ENCODE peak calls at places on chromosomes 1 and 21, in nine cellular contexts. One of them, this sample, is unnamed.
A peak's percentile ranks its signal among the peaks of the same experiment; 100 is the strongest.

GRCh38 chr1:13583592-13583963 is at the start of gene PDPN:
- DNase-seq in uterus: peak; percentile 79
- DNase-seq in stimulated activated CD4-positive, alpha-beta T cell treated with anti-CD3 and anti-CD28 coated beads, Interleukin-1b, Interleukin-23, amount 100 ng/mL, for 1 hour: no peak
- DNase-seq in spleen: no peak
- DNase-seq in EH: no peak
- DNase-seq in C1 segment of cervical spinal cord: peak; percentile 44
- DNase-seq in progenitor cell of endocrine pancreas: peak; percentile 37
- DNase-seq in mucosa of descending colon: peak; percentile 61
- DNase-seq in upper lobe of right lung: peak; percentile 70
- DNase-seq in this sample: peak; percentile 37

GRCh38 chr1:203090667-203091320 is 5.0 kb upstream of the MYOG start:
- DNase-seq in upper lobe of right lung: no peak
- DNase-seq in C1 segment of cervical spinal cord: no peak
- DNase-seq in spleen: no peak
- DNase-seq in mucosa of descending colon: no peak
- DNase-seq in EH: no peak
- DNase-seq in uterus: no peak
- DNase-seq in progenitor cell of endocrine pancreas: no peak
- DNase-seq in stimulated activated CD4-positive, alpha-beta T cell treated with anti-CD3 and anti-CD28 coated beads, Interleukin-1b, Interleukin-23, amount 100 ng/mL, for 1 hour: no peak
- DNase-seq in this sample: no peak

GRCh38 chr1:28965271-28965870 is 51.0 kb downstream of the EPB41 start:
- DNase-seq in progenitor cell of endocrine pancreas: no peak
- DNase-seq in EH: peak; percentile 4
- DNase-seq in stimulated activated CD4-positive, alpha-beta T cell treated with anti-CD3 and anti-CD28 coated beads, Interleukin-1b, Interleukin-23, amount 100 ng/mL, for 1 hour: no peak
- DNase-seq in C1 segment of cervical spinal cord: no peak
- DNase-seq in uterus: no peak
- DNase-seq in mucosa of descending colon: no peak
- DNase-seq in upper lobe of right lung: no peak
- DNase-seq in spleen: no peak
- DNase-seq in this sample: no peak

GRCh38 chr1:32501865-32502264 is 37.0 kb downstream of the ZBTB8B start:
- DNase-seq in stimulated activated CD4-positive, alpha-beta T cell treated with anti-CD3 and anti-CD28 coated beads, Interleukin-1b, Interleukin-23, amount 100 ng/mL, for 1 hour: no peak
- DNase-seq in uterus: peak; percentile 39
- DNase-seq in progenitor cell of endocrine pancreas: no peak
- DNase-seq in EH: no peak
- DNase-seq in mucosa of descending colon: no peak
- DNase-seq in upper lobe of right lung: no peak
- DNase-seq in C1 segment of cervical spinal cord: no peak
- DNase-seq in spleen: no peak
- DNase-seq in this sample: peak; percentile 46

GRCh38 chr1:204384636-204385354 is 25.1 kb upstream of the PLEKHA6 start:
- DNase-seq in uterus: peak; percentile 30
- DNase-seq in EH: peak; percentile 74
- DNase-seq in spleen: no peak
- DNase-seq in progenitor cell of endocrine pancreas: no peak
- DNase-seq in mucosa of descending colon: no peak
- DNase-seq in C1 segment of cervical spinal cord: peak; percentile 32
- DNase-seq in upper lobe of right lung: no peak
- DNase-seq in stimulated activated CD4-positive, alpha-beta T cell treated with anti-CD3 and anti-CD28 coated beads, Interleukin-1b, Interleukin-23, amount 100 ng/mL, for 1 hour: no peak
- DNase-seq in this sample: peak; percentile 58

GRCh38 chr1:229109320-229109761 is 161.6 kb upstream of the RAB4A start:
- DNase-seq in C1 segment of cervical spinal cord: peak; percentile 33
- DNase-seq in upper lobe of right lung: no peak
- DNase-seq in stimulated activated CD4-positive, alpha-beta T cell treated with anti-CD3 and anti-CD28 coated beads, Interleukin-1b, Interleukin-23, amount 100 ng/mL, for 1 hour: no peak
- DNase-seq in progenitor cell of endocrine pancreas: no peak
- DNase-seq in mucosa of descending colon: no peak
- DNase-seq in uterus: no peak
- DNase-seq in spleen: no peak
- DNase-seq in EH: no peak
- DNase-seq in this sample: no peak

GRCh38 chr1:175885247-175885646 is 141.9 kb upstream of the TNR start:
- DNase-seq in progenitor cell of endocrine pancreas: no peak
- DNase-seq in stimulated activated CD4-positive, alpha-beta T cell treated with anti-CD3 and anti-CD28 coated beads, Interleukin-1b, Interleukin-23, amount 100 ng/mL, for 1 hour: no peak
- DNase-seq in C1 segment of cervical spinal cord: no peak
- DNase-seq in mucosa of descending colon: no peak
- DNase-seq in spleen: no peak
- DNase-seq in EH: peak; percentile 69
- DNase-seq in upper lobe of right lung: no peak
- DNase-seq in uterus: no peak
- DNase-seq in this sample: no peak

GRCh38 chr1:47997289-47998200 is at the start of gene TRABD2B:
- DNase-seq in uterus: peak; percentile 81
- DNase-seq in EH: peak; percentile 63
- DNase-seq in progenitor cell of endocrine pancreas: peak; percentile 92
- DNase-seq in C1 segment of cervical spinal cord: peak; percentile 56
- DNase-seq in upper lobe of right lung: peak; percentile 89
- DNase-seq in stimulated activated CD4-positive, alpha-beta T cell treated with anti-CD3 and anti-CD28 coated beads, Interleukin-1b, Interleukin-23, amount 100 ng/mL, for 1 hour: peak; percentile 48
- DNase-seq in mucosa of descending colon: peak; percentile 70
- DNase-seq in spleen: peak; percentile 94
- DNase-seq in this sample: peak; percentile 77

GRCh38 chr21:36127250-36127904 is 7.5 kb upstream of the CBR3 start:
- DNase-seq in C1 segment of cervical spinal cord: no peak
- DNase-seq in progenitor cell of endocrine pancreas: no peak
- DNase-seq in EH: no peak
- DNase-seq in uterus: no peak
- DNase-seq in spleen: no peak
- DNase-seq in stimulated activated CD4-positive, alpha-beta T cell treated with anti-CD3 and anti-CD28 coated beads, Interleukin-1b, Interleukin-23, amount 100 ng/mL, for 1 hour: no peak
- DNase-seq in mucosa of descending colon: no peak
- DNase-seq in upper lobe of right lung: peak; percentile 44
- DNase-seq in this sample: no peak

GRCh38 chr1:54922921-54923421 is 36.0 kb upstream of the DHCR24 start:
- DNase-seq in stimulated activated CD4-positive, alpha-beta T cell treated with anti-CD3 and anti-CD28 coated beads, Interleukin-1b, Interleukin-23, amount 100 ng/mL, for 1 hour: no peak
- DNase-seq in upper lobe of right lung: no peak
- DNase-seq in progenitor cell of endocrine pancreas: no peak
- DNase-seq in uterus: no peak
- DNase-seq in C1 segment of cervical spinal cord: no peak
- DNase-seq in spleen: no peak
- DNase-seq in EH: peak; percentile 23
- DNase-seq in mucosa of descending colon: no peak
- DNase-seq in this sample: peak; percentile 56

GRCh38 chr1:178465011-178465410 is 31.8 kb downstream of the CLEC20A start:
- DNase-seq in EH: peak; percentile 80
- DNase-seq in mucosa of descending colon: no peak
- DNase-seq in stimulated activated CD4-positive, alpha-beta T cell treated with anti-CD3 and anti-CD28 coated beads, Interleukin-1b, Interleukin-23, amount 100 ng/mL, for 1 hour: no peak
- DNase-seq in upper lobe of right lung: no peak
- DNase-seq in spleen: no peak
- DNase-seq in C1 segment of cervical spinal cord: no peak
- DNase-seq in uterus: no peak
- DNase-seq in progenitor cell of endocrine pancreas: no peak
- DNase-seq in this sample: no peak

GRCh38 chr1:233603366-233603927 is 10.5 kb upstream of the KCNK1 start:
- DNase-seq in EH: peak; percentile 4
- DNase-seq in progenitor cell of endocrine pancreas: no peak
- DNase-seq in C1 segment of cervical spinal cord: no peak
- DNase-seq in spleen: no peak
- DNase-seq in stimulated activated CD4-positive, alpha-beta T cell treated with anti-CD3 and anti-CD28 coated beads, Interleukin-1b, Interleukin-23, amount 100 ng/mL, for 1 hour: no peak
- DNase-seq in mucosa of descending colon: no peak
- DNase-seq in upper lobe of right lung: no peak
- DNase-seq in uterus: no peak
- DNase-seq in this sample: no peak

GRCh38 chr1:13757693-13758092 is 57.7 kb downstream of the PRDM2 start:
- DNase-seq in upper lobe of right lung: no peak
- DNase-seq in spleen: no peak
- DNase-seq in EH: no peak
- DNase-seq in stimulated activated CD4-positive, alpha-beta T cell treated with anti-CD3 and anti-CD28 coated beads, Interleukin-1b, Interleukin-23, amount 100 ng/mL, for 1 hour: no peak
- DNase-seq in C1 segment of cervical spinal cord: no peak
- DNase-seq in uterus: no peak
- DNase-seq in progenitor cell of endocrine pancreas: no peak
- DNase-seq in mucosa of descending colon: no peak
- DNase-seq in this sample: no peak

GRCh38 chr1:39691383-39692151 is at the start of gene HPCAL4:
- DNase-seq in EH: peak; percentile 88
- DNase-seq in stimulated activated CD4-positive, alpha-beta T cell treated with anti-CD3 and anti-CD28 coated beads, Interleukin-1b, Interleukin-23, amount 100 ng/mL, for 1 hour: peak; percentile 72
- DNase-seq in progenitor cell of endocrine pancreas: peak; percentile 93
- DNase-seq in spleen: peak; percentile 94
- DNase-seq in C1 segment of cervical spinal cord: peak; percentile 70
- DNase-seq in uterus: peak; percentile 78
- DNase-seq in mucosa of descending colon: peak; percentile 93
- DNase-seq in upper lobe of right lung: peak; percentile 94
- DNase-seq in this sample: peak; percentile 86

GRCh38 chr1:86247553-86248279 is 91.1 kb upstream of the COL24A1 start:
- DNase-seq in stimulated activated CD4-positive, alpha-beta T cell treated with anti-CD3 and anti-CD28 coated beads, Interleukin-1b, Interleukin-23, amount 100 ng/mL, for 1 hour: no peak
- DNase-seq in upper lobe of right lung: no peak
- DNase-seq in progenitor cell of endocrine pancreas: no peak
- DNase-seq in C1 segment of cervical spinal cord: no peak
- DNase-seq in mucosa of descending colon: no peak
- DNase-seq in spleen: no peak
- DNase-seq in uterus: no peak
- DNase-seq in EH: peak; percentile 57
- DNase-seq in this sample: no peak

GRCh38 chr1:61873994-61874393 is 131.7 kb downstream of the PATJ start:
- DNase-seq in spleen: no peak
- DNase-seq in mucosa of descending colon: no peak
- DNase-seq in uterus: no peak
- DNase-seq in C1 segment of cervical spinal cord: no peak
- DNase-seq in stimulated activated CD4-positive, alpha-beta T cell treated with anti-CD3 and anti-CD28 coated beads, Interleukin-1b, Interleukin-23, amount 100 ng/mL, for 1 hour: no peak
- DNase-seq in upper lobe of right lung: no peak
- DNase-seq in EH: no peak
- DNase-seq in progenitor cell of endocrine pancreas: no peak
- DNase-seq in this sample: no peak

GRCh38 chr1:230819976-230820375 is 48.3 kb downstream of the C1orf198 start:
- DNase-seq in stimulated activated CD4-positive, alpha-beta T cell treated with anti-CD3 and anti-CD28 coated beads, Interleukin-1b, Interleukin-23, amount 100 ng/mL, for 1 hour: no peak
- DNase-seq in C1 segment of cervical spinal cord: no peak
- DNase-seq in progenitor cell of endocrine pancreas: no peak
- DNase-seq in mucosa of descending colon: no peak
- DNase-seq in upper lobe of right lung: no peak
- DNase-seq in spleen: no peak
- DNase-seq in uterus: no peak
- DNase-seq in EH: no peak
- DNase-seq in this sample: no peak

GRCh38 chr1:227356582-227357228 is 38.4 kb upstream of the CDC42BPA start:
- DNase-seq in progenitor cell of endocrine pancreas: no peak
- DNase-seq in uterus: no peak
- DNase-seq in spleen: no peak
- DNase-seq in C1 segment of cervical spinal cord: no peak
- DNase-seq in mucosa of descending colon: no peak
- DNase-seq in stimulated activated CD4-positive, alpha-beta T cell treated with anti-CD3 and anti-CD28 coated beads, Interleukin-1b, Interleukin-23, amount 100 ng/mL, for 1 hour: no peak
- DNase-seq in EH: no peak
- DNase-seq in upper lobe of right lung: no peak
- DNase-seq in this sample: no peak

GRCh38 chr1:14522331-14523241 is 75.9 kb upstream of the KAZN start:
- DNase-seq in spleen: no peak
- DNase-seq in upper lobe of right lung: no peak
- DNase-seq in mucosa of descending colon: no peak
- DNase-seq in stimulated activated CD4-positive, alpha-beta T cell treated with anti-CD3 and anti-CD28 coated beads, Interleukin-1b, Interleukin-23, amount 100 ng/mL, for 1 hour: no peak
- DNase-seq in EH: no peak
- DNase-seq in progenitor cell of endocrine pancreas: no peak
- DNase-seq in C1 segment of cervical spinal cord: no peak
- DNase-seq in uterus: peak; percentile 69
- DNase-seq in this sample: no peak

GRCh38 chr21:36949171-36950141 is 17.0 kb downstream of the HLCS start:
- DNase-seq in stimulated activated CD4-positive, alpha-beta T cell treated with anti-CD3 and anti-CD28 coated beads, Interleukin-1b, Interleukin-23, amount 100 ng/mL, for 1 hour: no peak
- DNase-seq in C1 segment of cervical spinal cord: no peak
- DNase-seq in mucosa of descending colon: no peak
- DNase-seq in upper lobe of right lung: no peak
- DNase-seq in spleen: no peak
- DNase-seq in EH: no peak
- DNase-seq in uterus: no peak
- DNase-seq in progenitor cell of endocrine pancreas: no peak
- DNase-seq in this sample: no peak

GRCh38 chr1:66182551-66183178 is 351.3 kb upstream of the SGIP1 start:
- DNase-seq in C1 segment of cervical spinal cord: no peak
- DNase-seq in uterus: peak; percentile 50
- DNase-seq in upper lobe of right lung: no peak
- DNase-seq in progenitor cell of endocrine pancreas: no peak
- DNase-seq in EH: peak; percentile 51
- DNase-seq in mucosa of descending colon: no peak
- DNase-seq in stimulated activated CD4-positive, alpha-beta T cell treated with anti-CD3 and anti-CD28 coated beads, Interleukin-1b, Interleukin-23, amount 100 ng/mL, for 1 hour: no peak
- DNase-seq in spleen: no peak
- DNase-seq in this sample: peak; percentile 29

GRCh38 chr1:89363638-89364536 is at the start of gene GBP6:
- DNase-seq in upper lobe of right lung: no peak
- DNase-seq in progenitor cell of endocrine pancreas: no peak
- DNase-seq in mucosa of descending colon: no peak
- DNase-seq in stimulated activated CD4-positive, alpha-beta T cell treated with anti-CD3 and anti-CD28 coated beads, Interleukin-1b, Interleukin-23, amount 100 ng/mL, for 1 hour: no peak
- DNase-seq in C1 segment of cervical spinal cord: no peak
- DNase-seq in spleen: no peak
- DNase-seq in uterus: no peak
- DNase-seq in EH: peak; percentile 3
- DNase-seq in this sample: peak; percentile 38

GRCh38 chr1:229478852-229479251 is 29.3 kb downstream of the NUP133 start:
- DNase-seq in progenitor cell of endocrine pancreas: no peak
- DNase-seq in stimulated activated CD4-positive, alpha-beta T cell treated with anti-CD3 and anti-CD28 coated beads, Interleukin-1b, Interleukin-23, amount 100 ng/mL, for 1 hour: no peak
- DNase-seq in uterus: no peak
- DNase-seq in C1 segment of cervical spinal cord: no peak
- DNase-seq in upper lobe of right lung: no peak
- DNase-seq in spleen: no peak
- DNase-seq in mucosa of descending colon: no peak
- DNase-seq in EH: no peak
- DNase-seq in this sample: no peak

GRCh38 chr1:214451591-214451990 is 99.8 kb downstream of the PTPN14 start:
- DNase-seq in upper lobe of right lung: no peak
- DNase-seq in EH: no peak
- DNase-seq in progenitor cell of endocrine pancreas: no peak
- DNase-seq in spleen: no peak
- DNase-seq in mucosa of descending colon: no peak
- DNase-seq in uterus: no peak
- DNase-seq in stimulated activated CD4-positive, alpha-beta T cell treated with anti-CD3 and anti-CD28 coated beads, Interleukin-1b, Interleukin-23, amount 100 ng/mL, for 1 hour: no peak
- DNase-seq in C1 segment of cervical spinal cord: no peak
- DNase-seq in this sample: no peak

GRCh38 chr21:45001134-45002095 is 61.6 kb downstream of the SLX9 start:
- DNase-seq in spleen: peak; percentile 68
- DNase-seq in upper lobe of right lung: peak; percentile 63
- DNase-seq in progenitor cell of endocrine pancreas: no peak
- DNase-seq in C1 segment of cervical spinal cord: peak; percentile 12
- DNase-seq in uterus: peak; percentile 59
- DNase-seq in stimulated activated CD4-positive, alpha-beta T cell treated with anti-CD3 and anti-CD28 coated beads, Interleukin-1b, Interleukin-23, amount 100 ng/mL, for 1 hour: no peak
- DNase-seq in EH: peak; percentile 82
- DNase-seq in mucosa of descending colon: peak; percentile 47
- DNase-seq in this sample: peak; percentile 86

GRCh38 chr1:173101589-173101988 is 50.8 kb upstream of the TNFSF18 start:
- DNase-seq in mucosa of descending colon: no peak
- DNase-seq in stimulated activated CD4-positive, alpha-beta T cell treated with anti-CD3 and anti-CD28 coated beads, Interleukin-1b, Interleukin-23, amount 100 ng/mL, for 1 hour: no peak
- DNase-seq in uterus: no peak
- DNase-seq in upper lobe of right lung: no peak
- DNase-seq in spleen: no peak
- DNase-seq in EH: no peak
- DNase-seq in progenitor cell of endocrine pancreas: no peak
- DNase-seq in C1 segment of cervical spinal cord: no peak
- DNase-seq in this sample: no peak

GRCh38 chr1:54485417-54485816 is 62.6 kb upstream of the ACOT11 start:
- DNase-seq in C1 segment of cervical spinal cord: no peak
- DNase-seq in stimulated activated CD4-positive, alpha-beta T cell treated with anti-CD3 and anti-CD28 coated beads, Interleukin-1b, Interleukin-23, amount 100 ng/mL, for 1 hour: no peak
- DNase-seq in spleen: no peak
- DNase-seq in progenitor cell of endocrine pancreas: no peak
- DNase-seq in mucosa of descending colon: no peak
- DNase-seq in uterus: peak; percentile 53
- DNase-seq in upper lobe of right lung: no peak
- DNase-seq in EH: peak; percentile 35
- DNase-seq in this sample: no peak

This sample was measured in heart left ventricle.